ENCODE peak calls at places on chromosomes 5 and 9, in four cellular contexts. W, U, O and K are unnamed samples.

GRCh38 chr9:132878695-132879064 is at the start of gene SPACA9:
- DNase-seq in U (peak), O (peak), W (peak), K (peak)

GRCh38 chr5:54742417-54742889 is 224.9 kb downstream of the SNX18 start:
- DNase-seq in U (peak), O (no peak), W (no peak), K (no peak)

GRCh38 chr5:42590566-42590965 is 166.1 kb upstream of the CCDC152 start:
- DNase-seq in O (no peak), W (no peak), U (no peak), K (no peak)

GRCh38 chr5:172725785-172726184 is 45.2 kb downstream of the DUSP1 start:
- DNase-seq in W (no peak), U (no peak), O (no peak), K (no peak)

GRCh38 chr9:87562530-87562929 is 64.9 kb downstream of the DAPK1 start:
- DNase-seq in O (no peak), U (no peak), W (no peak), K (no peak)

GRCh38 chr5:113806823-113807222 is 293.3 kb downstream of the YTHDC2 start:
- DNase-seq in W (no peak), O (no peak), U (peak), K (no peak)

GRCh38 chr5:117809251-117809650 is 1179.1 kb downstream of the DTWD2 start:
- DNase-seq in U (no peak), O (no peak), W (no peak), K (no peak)

GRCh38 chr9:79023134-79023577 is 548.6 kb upstream of the TLE4 start:
- DNase-seq in W (no peak), U (peak), O (no peak), K (no peak)

GRCh38 chr9:35611230-35611797 is 6.3 kb downstream of the TESK1 start:
- DNase-seq in U (peak), W (peak), O (peak), K (peak)

GRCh38 chr5:143245929-143246561 is 157.4 kb downstream of the NR3C1 start:
- DNase-seq in U (peak), O (peak), W (peak), K (no peak)

GRCh38 chr5:52915176-52915875 is 73.8 kb upstream of the ITGA2 start:
- DNase-seq in W (no peak), O (peak), U (peak), K (peak)

GRCh38 chr5:90134381-90134780 is 275.2 kb downstream of the CETN3 start:
- DNase-seq in U (no peak), O (no peak), W (no peak), K (no peak)

GRCh38 chr5:53512539-53512938 is 32.1 kb downstream of the FST start:
- DNase-seq in U (no peak), O (no peak), W (no peak), K (no peak)

GRCh38 chr5:179224741-179225140 is 120.5 kb downstream of the ADAMTS2 start:
- DNase-seq in O (no peak), W (no peak), U (no peak), K (no peak)

GRCh38 chr5:123754167-123754840 is 242.3 kb downstream of the CSNK1G3 start:
- DNase-seq in W (no peak), U (peak), O (no peak), K (no peak)

GRCh38 chr5:85823462-85824426 is 794.0 kb upstream of the COX7C start:
- DNase-seq in O (peak), W (no peak), U (no peak), K (no peak)

GRCh38 chr5:63262191-63262981 is 683.8 kb downstream of the LRRC70 start:
- DNase-seq in O (no peak), W (no peak), U (peak), K (no peak)

GRCh38 chr9:101307041-101307440 is 77.8 kb downstream of the BAAT start:
- DNase-seq in U (no peak), W (no peak), O (peak), K (no peak)

GRCh38 chr5:6085461-6085860 is 292.9 kb downstream of the MED10 start:
- DNase-seq in U (no peak), W (no peak), O (no peak), K (no peak)

GRCh38 chr9:69771775-69772418 is 12.1 kb upstream of the PTAR1 start:
- DNase-seq in W (no peak), U (peak), O (no peak), K (no peak)

GRCh38 chr9:35937227-35937626 is 20.7 kb downstream of the OR2S2 start:
- DNase-seq in W (no peak), U (peak), O (no peak), K (no peak)

GRCh38 chr9:36207546-36208012 is 16.9 kb downstream of the CLTA start:
- DNase-seq in W (no peak), U (no peak), O (peak), K (no peak)

GRCh38 chr5:14165375-14166091 is 22.4 kb downstream of the TRIO start:
- DNase-seq in O (no peak), W (no peak), U (peak), K (no peak)

GRCh38 chr5:60649288-60649917 is 50.6 kb downstream of the DEPDC1B start:
- DNase-seq in U (peak), W (no peak), O (no peak), K (no peak)

GRCh38 chr9:81664638-81665513 is 24.5 kb downstream of the TLE1 start:
- DNase-seq in W (no peak), O (no peak), U (no peak), K (no peak)

GRCh38 chr5:130571076-130571475 is 594.0 kb downstream of the HINT1 start:
- DNase-seq in U (peak), O (no peak), W (no peak), K (no peak)

GRCh38 chr5:125338804-125339203 is 592.4 kb upstream of the ZNF608 start:
- DNase-seq in W (no peak), O (no peak), U (no peak), K (no peak)

DNA sequence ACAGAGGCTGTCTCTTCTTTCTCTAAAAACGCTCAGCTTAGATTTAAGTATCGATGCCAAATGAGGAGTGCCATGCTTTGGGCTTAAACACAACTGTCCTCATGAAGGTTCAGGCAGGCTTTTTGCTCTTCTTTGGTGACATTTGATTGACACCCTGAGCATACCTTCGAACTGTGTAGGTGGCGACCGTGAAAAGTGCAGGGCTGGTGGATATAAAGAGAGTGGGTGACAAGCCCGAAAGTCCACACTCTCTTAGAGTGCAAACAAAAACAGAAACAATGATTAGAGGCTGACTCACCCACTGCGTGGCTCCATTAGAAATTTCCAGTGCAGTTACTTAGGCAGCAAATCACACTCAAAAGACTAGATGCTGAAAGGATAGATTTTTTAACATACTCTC is 141.7 kb downstream of the SYK start:
- DNase-seq in O (no peak), U (peak), W (no peak), K (no peak)
- H3K27ac ChIP-seq in O (no peak), U (no peak), W (no peak), K (no peak)

GRCh38 chr5:132478498-132478855 is 12.1 kb downstream of the IRF1 start:
- DNase-seq in W (no peak), U (no peak), O (no peak), K (no peak)
- H3K27ac ChIP-seq in W (no peak), U (no peak), O (no peak), K (no peak)

GRCh38 chr5:135229679-135230132 is 169.3 kb downstream of the MACROH2A1 start:
- DNase-seq in W (no peak), U (no peak), O (no peak), K (no peak)
- H3K27ac ChIP-seq in W (peak), U (no peak), O (no peak), K (no peak)

DNA sequence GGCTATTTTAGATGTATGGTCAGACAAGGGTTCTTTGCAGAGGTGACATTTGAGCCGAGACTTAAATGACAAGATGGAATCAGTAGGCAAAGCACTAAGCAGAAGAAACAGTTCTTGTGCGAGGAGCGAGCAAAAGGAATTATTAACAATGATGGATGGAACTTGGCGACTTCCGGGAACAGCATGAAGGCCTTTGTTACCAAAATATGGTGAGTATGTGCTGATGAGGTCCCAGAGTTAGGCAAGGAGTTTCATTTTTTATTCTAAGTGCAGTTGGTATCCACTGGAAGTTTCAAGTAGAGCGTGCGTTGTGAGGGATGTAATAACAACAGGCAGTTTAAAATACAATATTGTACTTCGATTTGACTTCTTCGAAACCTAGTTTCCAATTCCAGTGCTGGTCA is 1.6 kb upstream of the LNPEP start:
- DNase-seq in U (no peak), W (no peak), O (peak), K (no peak)
- H3K27ac ChIP-seq in U (peak), W (peak), O (peak), K (peak)

GRCh38 chr9:94140418-94140780 is 56.1 kb downstream of the PTPDC1 start:
- DNase-seq in W (no peak), O (no peak), U (no peak), K (no peak)
- H3K27ac ChIP-seq in W (peak), O (peak), U (peak), K (peak)

GRCh38 chr9:137242329-137243204 is 1.5 kb downstream of the TUBB4B start:
- DNase-seq in U (no peak), O (no peak), W (no peak), K (no peak)
- H3K27ac ChIP-seq in U (peak), O (peak), W (peak), K (no peak)

DNA sequence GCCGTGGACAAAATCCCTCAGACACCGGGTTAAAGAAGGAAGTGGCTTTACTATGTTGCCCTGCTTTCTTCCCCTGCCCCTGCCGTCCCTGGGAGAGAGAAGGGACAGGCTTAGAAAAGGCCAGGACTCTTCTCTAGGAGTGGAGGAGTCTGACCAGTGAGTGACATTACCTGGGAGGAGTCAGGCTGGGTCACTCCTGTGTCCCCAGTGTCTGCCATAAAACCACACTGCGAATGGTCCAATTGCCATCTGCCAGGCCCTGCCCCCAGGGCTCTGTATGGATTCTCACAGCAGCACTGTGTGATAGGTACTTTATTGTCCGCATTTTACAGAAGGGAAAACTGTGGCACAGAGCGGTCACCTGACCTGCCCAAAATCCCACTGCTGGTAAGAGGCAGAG is 31.3 kb upstream of the FUBP3 start:
- DNase-seq in W (no peak), O (no peak), U (no peak), K (no peak)
- H3K27ac ChIP-seq in W (no peak), O (no peak), U (no peak), K (no peak)

GRCh38 chr5:137660349-137660817 is 75.5 kb downstream of the KLHL3 start:
- DNase-seq in O (peak), W (peak), U (peak), K (peak)
- H3K27ac ChIP-seq in O (no peak), W (no peak), U (no peak), K (no peak)